ENCODE peak calls at places on chromosome 2, in seven cellular contexts. M is hepatocyte, G is lower leg skin, L is T-helper 1 cell, T is mucosa of descending colon, X is endothelial cell, Y is brain microvascular endothelial cell. I is an unnamed sample.

GRCh38 chr2:11679016-11679415 is 9.0 kb upstream of the NTSR2 start:
- DNase-seq in Y (no peak), G (peak; percentile 72), T (no peak), L (no peak), M (no peak), X (no peak), I (no peak)

GRCh38 chr2:39304200-39304599 is 60.4 kb upstream of the CDKL4 start:
- DNase-seq in Y (no peak), M (no peak), L (no peak), T (no peak), X (no peak), G (no peak), I (no peak)

GRCh38 chr2:63121055-63121834 is 70.6 kb downstream of the OTX1 start:
- DNase-seq in G (no peak), M (no peak), L (no peak), X (no peak), Y (no peak), T (no peak), I (no peak)

GRCh38 chr2:74585406-74586182 is 31.1 kb downstream of the DOK1 start:
- DNase-seq in T (peak; percentile 29), M (no peak), X (no peak), L (no peak), G (no peak), Y (no peak), I (no peak)

GRCh38 chr2:48110497-48110896 is 204.2 kb upstream of the FBXO11 start:
- DNase-seq in T (no peak), X (no peak), G (no peak), M (no peak), L (no peak), Y (no peak), I (no peak)

GRCh38 chr2:25981596-25982272 is 563 bp downstream of the KIF3C start:
- DNase-seq in T (no peak), L (peak; percentile 2), M (peak; percentile 58), X (peak; percentile 31), Y (no peak), G (no peak), I (peak; percentile 60)

GRCh38 chr2:189798312-189799029 is 14.2 kb downstream of the PMS1 start:
- DNase-seq in X (no peak), L (no peak), G (no peak), T (no peak), Y (peak; percentile 25), M (peak; percentile 23), I (no peak)

GRCh38 chr2:235613671-235614070 is 119.8 kb downstream of the AGAP1 start:
- DNase-seq in X (no peak), M (no peak), G (no peak), Y (no peak), L (no peak), T (no peak), I (no peak)

GRCh38 chr2:126781206-126781605 is 117.5 kb upstream of the TEX51 start:
- DNase-seq in G (no peak), X (no peak), M (no peak), Y (no peak), T (no peak), L (no peak), I (no peak)

GRCh38 chr2:237879058-237879430 is 19.6 kb downstream of the RAMP1 start:
- DNase-seq in T (no peak), L (no peak), G (no peak), Y (no peak), X (no peak), M (no peak), I (no peak)

GRCh38 chr2:2331905-2332280 is 818 bp upstream of the MYT1L start:
- DNase-seq in X (peak; percentile 9), G (no peak), T (no peak), L (no peak), M (no peak), Y (no peak), I (no peak)

GRCh38 chr2:223697921-223698645 is 95.9 kb upstream of the SCG2 start:
- DNase-seq in Y (no peak), L (no peak), G (no peak), X (no peak), T (no peak), M (no peak), I (no peak)

GRCh38 chr2:240818543-240819403 is 1.2 kb downstream of the KIF1A start:
- DNase-seq in G (peak; percentile 80), T (no peak), X (no peak), Y (no peak), M (peak; percentile 38), L (no peak), I (no peak)

GRCh38 chr2:149739171-149739879 is 151.8 kb upstream of the MMADHC start:
- DNase-seq in L (no peak), T (no peak), G (no peak), M (no peak), X (no peak), Y (no peak), I (no peak)

GRCh38 chr2:132448331-132448730 is 31.7 kb downstream of the GPR39 start:
- DNase-seq in X (no peak), T (no peak), G (no peak), L (no peak), M (no peak), Y (no peak), I (no peak)

GRCh38 chr2:45755585-45756330 is 104.3 kb downstream of the PRKCE start:
- DNase-seq in M (no peak), Y (peak; percentile 56), G (peak; percentile 26), L (no peak), T (no peak), X (no peak), I (no peak)

GRCh38 chr2:197909377-197909776 is 105.0 kb downstream of the PLCL1 start:
- DNase-seq in Y (peak; percentile 56), M (no peak), L (no peak), X (no peak), T (no peak), G (no peak), I (peak; percentile 2)

GRCh38 chr2:194090251-194090905 is 1566.6 kb upstream of the SLC39A10 start:
- DNase-seq in L (no peak), G (no peak), T (no peak), M (no peak), X (no peak), Y (no peak), I (peak; percentile 15)